ENCODE peak calls at places on chromosomes 12 and 14, in four cellular contexts. S is stimulated activated CD4-positive, alpha-beta T cell treated with anti-CD3 and anti-CD28 coated beads, Interleukin-1b, Interleukin-23, amount 100 ng/mL, for 1 hour; J is psoas muscle; Y is A549. U is an unnamed sample.

GRCh38 chr14:32137883-32138282 is 60.8 kb downstream of the ARHGAP5 start:
- DNase-seq in S (no peak), J (no peak), Y (no peak), U (no peak)

GRCh38 chr14:96863327-96863985 is 66.3 kb downstream of the VRK1 start:
- DNase-seq in S (no peak), J (no peak), Y (no peak), U (no peak)

GRCh38 chr14:68817513-68818212 is 24.8 kb upstream of the ZFP36L1 start:
- DNase-seq in S (no peak), J (peak), Y (no peak), U (no peak)

GRCh38 chr12:96014932-96015599 is 18.9 kb upstream of the HAL start:
- DNase-seq in S (no peak), J (no peak), Y (no peak), U (no peak)

GRCh38 chr12:118059645-118060275 is 1.2 kb downstream of the WSB2 start:
- DNase-seq in S (no peak), J (no peak), Y (no peak), U (no peak)

GRCh38 chr14:89903340-89903965 is 51.1 kb downstream of the EFCAB11 start:
- DNase-seq in S (no peak), J (no peak), Y (no peak), U (no peak)

GRCh38 chr12:7989827-7990491 is 42.6 kb upstream of the FOXJ2 start:
- DNase-seq in S (peak), J (peak), Y (no peak), U (peak)

GRCh38 chr12:124562796-124563181 is 4.6 kb downstream of the NCOR2 start:
- DNase-seq in S (no peak), J (no peak), Y (no peak), U (no peak)

GRCh38 chr12:1776139-1776975 is 44.0 kb upstream of the LRTM2 start:
- DNase-seq in S (no peak), J (no peak), Y (peak), U (no peak)

GRCh38 chr12:916240-916639 is 33.3 kb downstream of the RAD52 start:
- DNase-seq in S (no peak), J (no peak), Y (no peak), U (no peak)

GRCh38 chr12:30613119-30613830 is 82.4 kb downstream of the IPO8 start:
- DNase-seq in S (no peak), J (no peak), Y (peak), U (no peak)

GRCh38 chr12:14399871-14400270 is 34.4 kb downstream of the ATF7IP start:
- DNase-seq in S (no peak), J (no peak), Y (no peak), U (no peak)

GRCh38 chr12:47558625-47559345 is 147.0 kb downstream of the RPAP3 start:
- DNase-seq in S (no peak), J (no peak), Y (no peak), U (no peak)

GRCh38 chr14:22796087-22796707 is 19.0 kb downstream of the SLC7A7 start:
- DNase-seq in S (no peak), J (no peak), Y (no peak), U (no peak)

GRCh38 chr14:71243697-71244096 is 336.4 kb downstream of the PCNX1 start:
- DNase-seq in S (no peak), J (no peak), Y (no peak), U (no peak)

GRCh38 chr12:46825526-46826414 is at the start of gene SLC38A4:
- DNase-seq in S (no peak), J (peak), Y (no peak), U (no peak)

GRCh38 chr12:131505561-131505960 is 205.3 kb upstream of the SFSWAP start:
- DNase-seq in S (no peak), J (no peak), Y (no peak), U (no peak)

GRCh38 chr12:51311389-51311788 is 12.6 kb downstream of the BIN2 start:
- DNase-seq in S (no peak), J (no peak), Y (no peak), U (no peak)

GRCh38 chr14:103679351-103679750 is 35.9 kb downstream of the XRCC3 start:
- DNase-seq in S (no peak), J (peak), Y (peak), U (peak)

GRCh38 chr12:111406474-111407370 is 999 bp downstream of the SH2B3 start:
- DNase-seq in S (no peak), J (peak), Y (no peak), U (peak)

GRCh38 chr14:103687712-103688111 is 27.5 kb downstream of the XRCC3 start:
- DNase-seq in S (no peak), J (no peak), Y (no peak), U (no peak)

GRCh38 chr14:71800878-71801277 is 131.4 kb upstream of the RGS6 start:
- DNase-seq in S (no peak), J (no peak), Y (no peak), U (no peak)

U was measured in CD8-positive, alpha-beta T cell.